ENCODE peak calls at places on chromosomes 13 and 19, in nine cellular contexts. E is colonic mucosa; N is stimulated activated CD4-positive, alpha-beta T cell treated with anti-CD3 and anti-CD28 coated beads, Interleukin-1b, Interleukin-23, amount 100 ng/mL, for 1 hour; P is Peyer's patch; Z is lower leg skin; Q is anterior cingulate cortex; L is AG20443; V is H1; G is pancreas. D is an unnamed sample.

GRCh38 chr13:21557995-21558394 is 46.0 kb downstream of the MICU2 start:
- DNase-seq in E (no peak), N (no peak), P (no peak), Z (no peak), Q (no peak), L (peak), V (peak), G (no peak), D (no peak)

GRCh38 chr19:993361-993830 is 6.8 kb upstream of the GRIN3B start:
- DNase-seq in E (no peak), N (no peak), P (no peak), Z (no peak), Q (no peak), L (no peak), V (no peak), G (peak), D (no peak)

GRCh38 chr13:75839418-75839817 is 203.3 kb downstream of the LMO7 start:
- DNase-seq in E (no peak), N (no peak), P (no peak), Z (no peak), Q (no peak), L (no peak), V (no peak), G (no peak), D (no peak)

GRCh38 chr13:50244913-50245574 is 229.8 kb downstream of the KCNRG start:
- DNase-seq in E (peak), N (no peak), P (no peak), Z (no peak), Q (no peak), L (peak), V (no peak), G (no peak), D (peak)

GRCh38 chr19:38034153-38034835 is 127.3 kb downstream of the SIPA1L3 start:
- DNase-seq in E (no peak), N (no peak), P (no peak), Z (no peak), Q (no peak), L (no peak), V (no peak), G (no peak), D (peak)

GRCh38 chr13:110258876-110259631 is 47.9 kb downstream of the COL4A1 start:
- DNase-seq in E (no peak), N (no peak), P (no peak), Z (peak), Q (no peak), L (no peak), V (no peak), G (no peak), D (no peak)

GRCh38 chr13:45704211-45704739 is 2.2 kb downstream of the CBY2 start:
- DNase-seq in E (no peak), N (no peak), P (no peak), Z (peak), Q (no peak), L (no peak), V (no peak), G (no peak), D (no peak)

GRCh38 chr13:43663474-43664090 is 123.2 kb downstream of the ENOX1 start:
- DNase-seq in E (no peak), N (no peak), P (no peak), Z (no peak), Q (no peak), L (peak), V (no peak), G (no peak), D (no peak)

GRCh38 chr13:112893570-112894422 is 75.2 kb upstream of the MCF2L start:
- DNase-seq in E (peak), N (no peak), P (peak), Z (no peak), Q (peak), L (peak), V (peak), G (peak), D (peak)

GRCh38 chr19:489418-490196 is 6.7 kb upstream of the MADCAM1 start:
- DNase-seq in E (no peak), N (no peak), P (no peak), Z (peak), Q (peak), L (peak), V (no peak), G (no peak), D (no peak)

GRCh38 chr13:93857126-93857525 is 622.4 kb downstream of the DCT start:
- DNase-seq in E (no peak), N (no peak), P (no peak), Z (no peak), Q (no peak), L (no peak), V (no peak), G (no peak), D (no peak)

GRCh38 chr13:19153782-19154450 is 27.7 kb downstream of the TUBA3C start:
- DNase-seq in E (no peak), N (no peak), P (no peak), Z (no peak), Q (no peak), L (no peak), V (no peak), G (no peak), D (no peak)

GRCh38 chr13:46172531-46172991 is 9.4 kb downstream of the LCP1 start:
- DNase-seq in E (no peak), N (no peak), P (no peak), Z (no peak), Q (no peak), L (no peak), V (no peak), G (no peak), D (no peak)

GRCh38 chr13:74870865-74871264 is 611.1 kb downstream of the TBC1D4 start:
- DNase-seq in E (no peak), N (no peak), P (no peak), Z (no peak), Q (no peak), L (no peak), V (no peak), G (no peak), D (no peak)

GRCh38 chr19:10114651-10115391 is 3.3 kb downstream of the P2RY11 start:
- DNase-seq in E (no peak), N (no peak), P (no peak), Z (no peak), Q (no peak), L (no peak), V (no peak), G (no peak), D (no peak)

GRCh38 chr13:64130600-64130999 is 2715.0 kb upstream of the PCDH20 start:
- DNase-seq in E (no peak), N (no peak), P (no peak), Z (peak), Q (no peak), L (peak), V (no peak), G (no peak), D (no peak)

GRCh38 chr13:46614582-46614981 is 61.6 kb downstream of the LRCH1 start:
- DNase-seq in E (no peak), N (no peak), P (no peak), Z (no peak), Q (no peak), L (no peak), V (no peak), G (no peak), D (no peak)

GRCh38 chr13:36536546-36536945 is 104.3 kb downstream of the CCNA1 start:
- DNase-seq in E (no peak), N (no peak), P (no peak), Z (no peak), Q (no peak), L (no peak), V (no peak), G (no peak), D (no peak)

GRCh38 chr19:41697198-41697855 is 9.3 kb upstream of the CEACAM7 start:
- DNase-seq in E (peak), N (no peak), P (no peak), Z (peak), Q (no peak), L (no peak), V (no peak), G (no peak), D (no peak)

GRCh38 chr13:21075303-21076264 is 14.2 kb upstream of the LATS2 start:
- DNase-seq in E (no peak), N (no peak), P (no peak), Z (no peak), Q (no peak), L (no peak), V (no peak), G (peak), D (no peak)

GRCh38 chr19:32691952-32692726 is 518 bp downstream of the NUDT19 start:
- DNase-seq in E (peak), N (no peak), P (peak), Z (peak), Q (peak), L (peak), V (no peak), G (peak), D (peak)

GRCh38 chr13:84481958-84482357 is 599.7 kb upstream of the SLITRK1 start:
- DNase-seq in E (no peak), N (no peak), P (no peak), Z (no peak), Q (no peak), L (no peak), V (no peak), G (no peak), D (no peak)

GRCh38 chr13:98886587-98886986 is 91.3 kb downstream of the DOCK9 start:
- DNase-seq in E (no peak), N (no peak), P (no peak), Z (no peak), Q (no peak), L (no peak), V (no peak), G (no peak), D (no peak)

GRCh38 chr13:34578917-34579316 is 363.2 kb upstream of the NBEA start:
- DNase-seq in E (no peak), N (no peak), P (no peak), Z (no peak), Q (no peak), L (no peak), V (no peak), G (no peak), D (no peak)

GRCh38 chr13:86193281-86193680 is 394.1 kb upstream of the SLITRK6 start:
- DNase-seq in E (no peak), N (no peak), P (no peak), Z (no peak), Q (no peak), L (no peak), V (no peak), G (no peak), D (no peak)

GRCh38 chr19:49997709-49998108 is 27.5 kb downstream of the VRK3 start:
- DNase-seq in E (no peak), N (no peak), P (no peak), Z (no peak), Q (no peak), L (peak), V (no peak), G (no peak), D (peak)

D was measured in RCC 7860.